ENCODE peak calls at places on chromosome X, in seven cellular contexts. One of them, this sample, is unnamed.

GRCh38 chrX:150219374-150220185 is 143.5 kb upstream of the MAMLD1 start:
- DNase-seq in dorsolateral prefrontal cortex: no peak
- DNase-seq in pancreas: no peak
- DNase-seq in bronchial epithelial cell: peak
- DNase-seq in testis: no peak
- DNase-seq in foreskin fibroblast: no peak
- DNase-seq in lower leg skin: no peak
- DNase-seq in this sample: no peak

GRCh38 chrX:9148626-9149385 is 114.9 kb upstream of the FAM9B start:
- DNase-seq in testis: no peak
- DNase-seq in pancreas: no peak
- DNase-seq in lower leg skin: no peak
- DNase-seq in foreskin fibroblast: peak
- DNase-seq in dorsolateral prefrontal cortex: no peak
- DNase-seq in bronchial epithelial cell: peak
- DNase-seq in this sample: no peak

GRCh38 chrX:43551590-43551989 is 104.5 kb upstream of the MAOA start:
- DNase-seq in dorsolateral prefrontal cortex: no peak
- DNase-seq in foreskin fibroblast: no peak
- DNase-seq in testis: no peak
- DNase-seq in lower leg skin: no peak
- DNase-seq in pancreas: no peak
- DNase-seq in bronchial epithelial cell: no peak
- DNase-seq in this sample: no peak

GRCh38 chrX:108641589-108642272 is 94.6 kb downstream of the IRS4 start:
- DNase-seq in foreskin fibroblast: no peak
- DNase-seq in bronchial epithelial cell: no peak
- DNase-seq in pancreas: no peak
- DNase-seq in testis: peak
- DNase-seq in dorsolateral prefrontal cortex: no peak
- DNase-seq in lower leg skin: no peak
- DNase-seq in this sample: no peak

GRCh38 chrX:143634701-143635442 is 1.0 kb downstream of the SLITRK4 start:
- DNase-seq in testis: peak
- DNase-seq in pancreas: peak
- DNase-seq in dorsolateral prefrontal cortex: peak
- DNase-seq in foreskin fibroblast: no peak
- DNase-seq in lower leg skin: no peak
- DNase-seq in bronchial epithelial cell: no peak
- DNase-seq in this sample: peak

GRCh38 chrX:154542723-154543424 is 3.8 kb downstream of the G6PD start:
- DNase-seq in dorsolateral prefrontal cortex: no peak
- DNase-seq in pancreas: no peak
- DNase-seq in lower leg skin: no peak
- DNase-seq in bronchial epithelial cell: no peak
- DNase-seq in foreskin fibroblast: no peak
- DNase-seq in testis: no peak
- DNase-seq in this sample: peak

GRCh38 chrX:24395775-24396174 is 35.3 kb downstream of the SUPT20HL1 start:
- DNase-seq in testis: peak
- DNase-seq in lower leg skin: peak
- DNase-seq in dorsolateral prefrontal cortex: no peak
- DNase-seq in pancreas: peak
- DNase-seq in bronchial epithelial cell: peak
- DNase-seq in foreskin fibroblast: peak
- DNase-seq in this sample: no peak

GRCh38 chrX:27598312-27598711 is 8.2 kb downstream of the DCAF8L2 start:
- DNase-seq in lower leg skin: no peak
- DNase-seq in pancreas: no peak
- DNase-seq in dorsolateral prefrontal cortex: no peak
- DNase-seq in testis: peak
- DNase-seq in foreskin fibroblast: no peak
- DNase-seq in bronchial epithelial cell: peak
- DNase-seq in this sample: no peak

GRCh38 chrX:38220024-38220935 is at the start of gene SRPX:
- DNase-seq in bronchial epithelial cell: peak
- DNase-seq in dorsolateral prefrontal cortex: no peak
- DNase-seq in foreskin fibroblast: no peak
- DNase-seq in lower leg skin: no peak
- DNase-seq in pancreas: peak
- DNase-seq in testis: peak
- DNase-seq in this sample: peak

GRCh38 chrX:154443479-154443910 is 446 bp upstream of the FAM50A start:
- DNase-seq in bronchial epithelial cell: no peak
- DNase-seq in dorsolateral prefrontal cortex: no peak
- DNase-seq in testis: no peak
- DNase-seq in lower leg skin: no peak
- DNase-seq in pancreas: no peak
- DNase-seq in foreskin fibroblast: no peak
- DNase-seq in this sample: no peak

GRCh38 chrX:28549839-28550238 is 37.4 kb upstream of the IL1RAPL1 start:
- DNase-seq in dorsolateral prefrontal cortex: no peak
- DNase-seq in lower leg skin: no peak
- DNase-seq in foreskin fibroblast: no peak
- DNase-seq in bronchial epithelial cell: no peak
- DNase-seq in testis: no peak
- DNase-seq in pancreas: no peak
- DNase-seq in this sample: no peak

GRCh38 chrX:69137371-69137881 is 27.8 kb downstream of the PJA1 start:
- DNase-seq in pancreas: no peak
- DNase-seq in lower leg skin: no peak
- DNase-seq in testis: peak
- DNase-seq in foreskin fibroblast: peak
- DNase-seq in dorsolateral prefrontal cortex: no peak
- DNase-seq in bronchial epithelial cell: no peak
- DNase-seq in this sample: no peak

GRCh38 chrX:48180811-48181210 is 15.8 kb downstream of the SSX5 start:
- DNase-seq in pancreas: no peak
- DNase-seq in bronchial epithelial cell: peak
- DNase-seq in dorsolateral prefrontal cortex: no peak
- DNase-seq in lower leg skin: no peak
- DNase-seq in foreskin fibroblast: no peak
- DNase-seq in testis: no peak
- DNase-seq in this sample: no peak

GRCh38 chrX:10231461-10231860 is 74.7 kb downstream of the CLCN4 start:
- DNase-seq in dorsolateral prefrontal cortex: no peak
- DNase-seq in lower leg skin: no peak
- DNase-seq in testis: no peak
- DNase-seq in bronchial epithelial cell: peak
- DNase-seq in foreskin fibroblast: no peak
- DNase-seq in pancreas: no peak
- DNase-seq in this sample: no peak
- H3K4me3 ChIP-seq in dorsolateral prefrontal cortex: no peak
- H3K4me3 ChIP-seq in lower leg skin: no peak
- H3K4me3 ChIP-seq in testis: no peak
- H3K4me3 ChIP-seq in bronchial epithelial cell: no peak
- H3K4me3 ChIP-seq in foreskin fibroblast: no peak
- H3K4me3 ChIP-seq in pancreas: no peak
- H3K4me3 ChIP-seq in this sample: no peak

DNA sequence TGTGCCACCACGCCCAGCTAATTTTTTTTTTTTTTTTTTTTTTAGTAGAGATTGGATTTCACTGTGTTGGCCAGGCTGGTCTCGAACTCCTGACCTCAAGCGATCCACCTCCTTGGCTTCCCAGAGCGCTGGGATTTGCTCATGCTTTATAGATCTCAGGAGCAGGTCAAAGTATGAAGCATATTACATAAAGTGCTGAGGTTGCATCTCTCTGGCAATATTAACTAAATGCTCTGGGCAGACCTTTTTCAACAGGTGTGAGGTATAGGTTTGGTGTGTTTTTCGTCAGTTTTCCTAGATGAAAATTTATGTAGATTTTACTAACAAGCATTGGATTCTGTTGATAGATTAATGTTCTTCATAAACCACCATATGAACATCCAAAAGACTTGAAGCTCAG is 19.3 kb upstream of the GCNA start:
- DNase-seq in pancreas: no peak
- DNase-seq in bronchial epithelial cell: no peak
- DNase-seq in testis: no peak
- DNase-seq in lower leg skin: no peak
- DNase-seq in dorsolateral prefrontal cortex: no peak
- DNase-seq in foreskin fibroblast: no peak
- DNase-seq in this sample: no peak
- H3K4me3 ChIP-seq in pancreas: no peak
- H3K4me3 ChIP-seq in bronchial epithelial cell: no peak
- H3K4me3 ChIP-seq in testis: no peak
- H3K4me3 ChIP-seq in lower leg skin: no peak
- H3K4me3 ChIP-seq in dorsolateral prefrontal cortex: no peak
- H3K4me3 ChIP-seq in foreskin fibroblast: no peak
- H3K4me3 ChIP-seq in this sample: no peak

DNA sequence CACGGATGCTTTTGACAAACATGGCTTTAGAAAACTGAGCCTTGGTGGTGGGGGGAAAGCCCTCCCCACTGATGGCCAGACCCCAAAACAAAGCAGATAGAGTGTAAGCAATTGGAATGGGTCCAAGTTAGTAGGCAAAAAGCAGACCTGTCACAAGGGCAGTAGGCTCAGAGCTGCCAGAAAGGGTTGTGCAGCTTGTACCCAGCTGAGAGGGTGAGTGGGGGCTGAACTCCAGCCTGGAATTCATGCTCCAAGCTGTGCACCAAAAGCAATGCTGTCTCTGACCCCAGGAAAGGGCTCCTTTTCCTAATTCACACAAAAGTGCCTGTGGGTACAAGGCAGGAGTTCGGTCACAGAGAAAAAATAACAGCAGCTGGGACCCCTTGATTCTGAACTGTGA is 101.0 kb upstream of the TEX13D start:
- DNase-seq in testis: no peak
- DNase-seq in lower leg skin: no peak
- DNase-seq in foreskin fibroblast: no peak
- DNase-seq in pancreas: no peak
- DNase-seq in bronchial epithelial cell: no peak
- DNase-seq in dorsolateral prefrontal cortex: no peak
- DNase-seq in this sample: no peak
- H3K4me3 ChIP-seq in testis: no peak
- H3K4me3 ChIP-seq in lower leg skin: no peak
- H3K4me3 ChIP-seq in foreskin fibroblast: no peak
- H3K4me3 ChIP-seq in pancreas: no peak
- H3K4me3 ChIP-seq in bronchial epithelial cell: no peak
- H3K4me3 ChIP-seq in dorsolateral prefrontal cortex: no peak
- H3K4me3 ChIP-seq in this sample: no peak

DNA sequence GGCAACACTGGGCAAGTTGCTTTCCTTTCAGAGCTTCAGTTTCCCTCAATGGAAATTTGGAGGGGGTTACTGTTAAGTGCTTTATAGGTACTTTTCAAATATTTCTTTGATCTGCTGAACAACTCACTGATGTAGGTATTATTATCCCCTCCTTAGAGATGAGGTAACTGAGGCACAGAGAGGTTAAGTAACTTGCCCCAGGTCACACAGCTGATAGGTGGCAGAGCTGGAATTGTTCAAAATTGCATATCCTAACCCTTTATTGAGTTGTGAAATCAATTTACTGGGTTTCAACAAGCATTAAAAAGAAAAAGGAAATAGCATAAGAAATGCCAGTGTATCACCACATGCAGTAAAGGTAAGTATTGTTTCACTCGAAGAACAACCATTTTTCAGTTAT is 6.6 kb downstream of the PPP1R3F start:
- DNase-seq in bronchial epithelial cell: no peak
- DNase-seq in lower leg skin: no peak
- DNase-seq in foreskin fibroblast: no peak
- DNase-seq in testis: no peak
- DNase-seq in pancreas: no peak
- DNase-seq in dorsolateral prefrontal cortex: no peak
- DNase-seq in this sample: no peak
- H3K4me3 ChIP-seq in bronchial epithelial cell: no peak
- H3K4me3 ChIP-seq in lower leg skin: no peak
- H3K4me3 ChIP-seq in foreskin fibroblast: no peak
- H3K4me3 ChIP-seq in testis: no peak
- H3K4me3 ChIP-seq in pancreas: no peak
- H3K4me3 ChIP-seq in dorsolateral prefrontal cortex: no peak
- H3K4me3 ChIP-seq in this sample: no peak

DNA sequence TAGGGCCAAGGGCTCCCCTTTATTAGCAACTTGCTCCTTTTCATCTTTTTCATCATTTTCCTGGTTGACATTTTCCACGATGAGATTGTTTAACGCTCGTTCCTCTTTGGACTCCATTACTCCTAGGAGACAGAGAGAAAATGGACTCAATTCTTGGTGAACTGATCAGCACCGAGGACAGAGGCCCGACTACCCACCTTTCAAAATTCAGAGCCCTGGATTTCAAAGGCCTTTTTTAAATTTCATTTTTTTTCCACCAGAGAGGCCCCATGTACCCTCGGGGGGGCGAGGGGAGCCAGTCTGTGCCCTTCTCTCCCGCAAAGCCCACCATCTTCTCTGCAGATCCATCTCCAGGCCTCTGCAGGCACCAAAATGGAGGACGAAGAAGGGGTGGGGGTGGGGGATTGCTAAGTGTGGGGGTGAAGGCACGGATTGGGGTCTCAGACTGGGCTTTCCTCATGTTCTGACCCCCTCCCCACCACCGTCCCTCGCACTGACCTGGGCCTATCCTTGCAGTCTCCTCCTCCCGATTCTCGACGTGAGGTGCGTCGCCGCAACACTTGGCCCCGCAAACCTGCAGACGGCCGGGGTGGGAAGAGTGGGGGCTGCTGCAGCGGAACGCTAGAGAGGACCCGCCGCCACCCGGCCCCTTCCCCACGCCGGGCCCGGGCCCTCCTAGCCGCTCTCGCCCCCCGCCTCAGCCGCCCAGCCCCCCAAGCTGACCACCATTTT is 764 bp downstream of the BEX2 start:
- DNase-seq in pancreas: no peak
- DNase-seq in bronchial epithelial cell: no peak
- DNase-seq in dorsolateral prefrontal cortex: no peak
- DNase-seq in testis: no peak
- DNase-seq in lower leg skin: no peak
- DNase-seq in foreskin fibroblast: no peak
- DNase-seq in this sample: no peak
- H3K4me3 ChIP-seq in pancreas: peak
- H3K4me3 ChIP-seq in bronchial epithelial cell: peak
- H3K4me3 ChIP-seq in dorsolateral prefrontal cortex: peak
- H3K4me3 ChIP-seq in testis: peak
- H3K4me3 ChIP-seq in lower leg skin: peak
- H3K4me3 ChIP-seq in foreskin fibroblast: peak
- H3K4me3 ChIP-seq in this sample: peak